ENCODE peak calls at places on chromosomes 11 and 22, in four cellular contexts. One of them, this sample, is unnamed.
A peak's percentile ranks its signal among the peaks of the same experiment; 100 is the strongest.

GRCh38 chr22:38788417-38788816 is 5.5 kb downstream of the DNAL4 start:
- DNase-seq in cardiac fibroblast: peak; percentile 95
- DNase-seq in lower lobe of right lung: no peak
- DNase-seq in IMR-90: peak; percentile 96
- DNase-seq in this sample: no peak

GRCh38 chr11:10303558-10304363 is 1.1 kb upstream of the ADM start:
- DNase-seq in lower lobe of right lung: peak; percentile 65
- DNase-seq in cardiac fibroblast: peak; percentile 85
- DNase-seq in IMR-90: peak; percentile 68
- DNase-seq in this sample: peak; percentile 45

GRCh38 chr22:26610072-26610958 is 7.5 kb downstream of the CRYBB1 start:
- DNase-seq in lower lobe of right lung: no peak
- DNase-seq in IMR-90: peak; percentile 96
- DNase-seq in cardiac fibroblast: peak; percentile 95
- DNase-seq in this sample: peak; percentile 89

GRCh38 chr11:3735827-3736226 is 61.5 kb downstream of the NUP98 start:
- DNase-seq in cardiac fibroblast: peak; percentile 46
- DNase-seq in IMR-90: peak; percentile 28
- DNase-seq in lower lobe of right lung: no peak
- DNase-seq in this sample: no peak

GRCh38 chr11:111307472-111308108 is 9.2 kb downstream of the POU2AF3 start:
- DNase-seq in lower lobe of right lung: no peak
- DNase-seq in IMR-90: no peak
- DNase-seq in cardiac fibroblast: no peak
- DNase-seq in this sample: no peak

GRCh38 chr22:42945736-42946135 is 69.2 kb downstream of the PACSIN2 start:
- DNase-seq in cardiac fibroblast: no peak
- DNase-seq in lower lobe of right lung: no peak
- DNase-seq in IMR-90: no peak
- DNase-seq in this sample: no peak

GRCh38 chr22:41911292-41911611 is 3.6 kb downstream of the SHISA8 start:
- DNase-seq in IMR-90: no peak
- DNase-seq in lower lobe of right lung: no peak
- DNase-seq in cardiac fibroblast: no peak
- DNase-seq in this sample: no peak

GRCh38 chr22:50048066-50048765 is 9.9 kb downstream of the TTLL8 start:
- DNase-seq in lower lobe of right lung: no peak
- DNase-seq in IMR-90: no peak
- DNase-seq in cardiac fibroblast: no peak
- DNase-seq in this sample: no peak

GRCh38 chr11:10932976-10933375 is 75.1 kb upstream of the ZBED5 start:
- DNase-seq in cardiac fibroblast: no peak
- DNase-seq in lower lobe of right lung: no peak
- DNase-seq in IMR-90: no peak
- DNase-seq in this sample: no peak

GRCh38 chr11:95296165-95296564 is 65.2 kb upstream of the SESN3 start:
- DNase-seq in IMR-90: no peak
- DNase-seq in cardiac fibroblast: no peak
- DNase-seq in lower lobe of right lung: peak; percentile 60
- DNase-seq in this sample: no peak

GRCh38 chr11:2305140-2305861 is 3.5 kb downstream of the TSPAN32 start:
- DNase-seq in lower lobe of right lung: peak; percentile 93
- DNase-seq in cardiac fibroblast: peak; percentile 77
- DNase-seq in IMR-90: peak; percentile 58
- DNase-seq in this sample: peak; percentile 88

GRCh38 chr11:104630352-104630751 is 267.9 kb downstream of the CASP12 start:
- DNase-seq in cardiac fibroblast: no peak
- DNase-seq in lower lobe of right lung: no peak
- DNase-seq in IMR-90: no peak
- DNase-seq in this sample: no peak

GRCh38 chr11:14029415-14029814 is 66.9 kb downstream of the SPON1 start:
- DNase-seq in cardiac fibroblast: no peak
- DNase-seq in lower lobe of right lung: no peak
- DNase-seq in IMR-90: no peak
- DNase-seq in this sample: no peak

GRCh38 chr22:21962655-21962949 is 10.0 kb upstream of the PPM1F start:
- DNase-seq in cardiac fibroblast: no peak
- DNase-seq in IMR-90: no peak
- DNase-seq in lower lobe of right lung: no peak
- DNase-seq in this sample: no peak

GRCh38 chr11:21625982-21626381 is 566.9 kb upstream of the ANO5 start:
- DNase-seq in IMR-90: no peak
- DNase-seq in cardiac fibroblast: peak; percentile 28
- DNase-seq in lower lobe of right lung: no peak
- DNase-seq in this sample: no peak

GRCh38 chr11:71349627-71350026 is 97.2 kb upstream of the SHANK2 start:
- DNase-seq in IMR-90: no peak
- DNase-seq in cardiac fibroblast: no peak
- DNase-seq in lower lobe of right lung: no peak
- DNase-seq in this sample: no peak

GRCh38 chr11:121367434-121367833 is 74.9 kb downstream of the SC5D start:
- DNase-seq in cardiac fibroblast: peak; percentile 33
- DNase-seq in lower lobe of right lung: no peak
- DNase-seq in IMR-90: peak; percentile 4
- DNase-seq in this sample: peak; percentile 71

GRCh38 chr11:1545432-1545831 is 26.6 kb downstream of the DUSP8 start:
- DNase-seq in cardiac fibroblast: no peak
- DNase-seq in IMR-90: no peak
- DNase-seq in lower lobe of right lung: no peak
- DNase-seq in this sample: no peak

GRCh38 chr11:24046731-24047130 is 450.1 kb upstream of the LUZP2 start:
- DNase-seq in cardiac fibroblast: peak; percentile 22
- DNase-seq in lower lobe of right lung: no peak
- DNase-seq in IMR-90: peak; percentile 44
- DNase-seq in this sample: no peak

GRCh38 chr22:49045276-49045675 is 782.4 kb downstream of the BRD1 start:
- DNase-seq in cardiac fibroblast: no peak
- DNase-seq in lower lobe of right lung: no peak
- DNase-seq in IMR-90: no peak
- DNase-seq in this sample: no peak

GRCh38 chr22:49047461-49047860 is 780.2 kb downstream of the BRD1 start:
- DNase-seq in cardiac fibroblast: peak; percentile 0
- DNase-seq in lower lobe of right lung: no peak
- DNase-seq in IMR-90: peak; percentile 15
- DNase-seq in this sample: no peak

GRCh38 chr22:49046000-49046545 is 781.6 kb downstream of the BRD1 start:
- DNase-seq in cardiac fibroblast: no peak
- DNase-seq in lower lobe of right lung: no peak
- DNase-seq in IMR-90: no peak
- DNase-seq in this sample: no peak

GRCh38 chr22:49048591-49048990 is 779.1 kb downstream of the BRD1 start:
- DNase-seq in IMR-90: no peak
- DNase-seq in cardiac fibroblast: no peak
- DNase-seq in lower lobe of right lung: no peak
- DNase-seq in this sample: no peak

DNA sequence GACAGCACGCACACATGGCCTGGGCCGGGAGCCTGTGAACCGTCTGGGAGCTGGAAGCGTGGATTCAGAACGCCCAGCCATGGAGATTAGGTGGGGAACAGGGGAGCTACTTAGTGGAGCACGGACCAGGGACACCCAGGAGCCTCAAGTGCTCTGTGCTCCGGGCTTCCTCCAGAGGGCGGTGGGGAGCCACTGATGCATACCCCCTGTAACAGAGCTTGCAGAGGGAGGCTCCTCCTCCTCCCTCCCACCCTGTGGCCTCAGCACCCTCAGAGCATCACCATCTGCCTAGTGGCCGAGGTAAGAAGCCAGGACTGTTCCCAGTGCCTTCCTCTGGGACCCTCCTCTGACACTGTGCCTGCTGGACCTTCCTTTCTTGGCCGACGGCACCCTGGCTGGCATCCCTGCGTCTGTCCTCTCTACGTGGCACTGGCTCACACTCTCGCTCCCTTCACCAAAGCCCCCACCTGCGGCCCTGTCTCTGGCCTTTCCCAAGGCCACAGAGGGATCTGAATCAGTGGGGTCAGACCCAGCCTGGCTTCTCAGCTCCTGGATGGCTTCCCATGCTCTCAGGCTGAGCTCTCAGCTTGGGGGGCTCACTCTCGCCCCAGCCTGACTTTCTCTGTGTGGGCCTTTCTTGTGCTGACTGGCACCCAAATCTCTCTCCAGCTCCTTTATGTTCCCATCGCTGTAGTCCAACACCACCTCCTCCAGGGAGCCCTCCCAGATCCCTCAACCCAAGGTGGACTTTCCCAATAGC is 780.9 kb downstream of the BRD1 start:
- DNase-seq in lower lobe of right lung: no peak
- DNase-seq in cardiac fibroblast: no peak
- DNase-seq in IMR-90: no peak
- DNase-seq in this sample: peak; percentile 54
- TF ChIP-seq CTCF in lower lobe of right lung: peak; percentile 40
- TF ChIP-seq CTCF in cardiac fibroblast: no peak
- TF ChIP-seq CTCF in IMR-90: no peak
- TF ChIP-seq CTCF in this sample: no peak

GRCh38 chr22:39959640-39960447 is at the start of gene TMA7B:
- DNase-seq in lower lobe of right lung: no peak
- DNase-seq in IMR-90: peak; percentile 75
- DNase-seq in cardiac fibroblast: peak; percentile 60
- DNase-seq in this sample: no peak
- TF ChIP-seq CTCF in lower lobe of right lung: peak; percentile 22
- TF ChIP-seq CTCF in IMR-90: peak; percentile 42
- TF ChIP-seq CTCF in cardiac fibroblast: peak; percentile 38
- TF ChIP-seq CTCF in this sample: no peak

GRCh38 chr11:107648247-107648646 is 57.3 kb downstream of the ELMOD1 start:
- DNase-seq in IMR-90: no peak
- DNase-seq in cardiac fibroblast: no peak
- DNase-seq in lower lobe of right lung: no peak
- DNase-seq in this sample: no peak

GRCh38 chr11:107651672-107652071 is 60.2 kb downstream of the SLN start:
- DNase-seq in cardiac fibroblast: peak; percentile 5
- DNase-seq in lower lobe of right lung: no peak
- DNase-seq in IMR-90: no peak
- DNase-seq in this sample: no peak

GRCh38 chr11:107646783-107647182 is 55.8 kb downstream of the ELMOD1 start:
- DNase-seq in cardiac fibroblast: no peak
- DNase-seq in IMR-90: no peak
- DNase-seq in lower lobe of right lung: no peak
- DNase-seq in this sample: no peak
- TF ChIP-seq CTCF in cardiac fibroblast: no peak
- TF ChIP-seq CTCF in IMR-90: no peak
- TF ChIP-seq CTCF in lower lobe of right lung: no peak
- TF ChIP-seq CTCF in this sample: no peak

GRCh38 chr11:20274031-20274430 is 89.5 kb upstream of the HTATIP2 start:
- DNase-seq in IMR-90: no peak
- DNase-seq in lower lobe of right lung: no peak
- DNase-seq in cardiac fibroblast: no peak
- DNase-seq in this sample: no peak

GRCh38 chr11:20277014-20277413 is 86.5 kb upstream of the HTATIP2 start:
- DNase-seq in IMR-90: no peak
- DNase-seq in lower lobe of right lung: no peak
- DNase-seq in cardiac fibroblast: no peak
- DNase-seq in this sample: no peak

GRCh38 chr11:20275987-20276660 is 87.4 kb upstream of the HTATIP2 start:
- DNase-seq in IMR-90: no peak
- DNase-seq in cardiac fibroblast: no peak
- DNase-seq in lower lobe of right lung: no peak
- DNase-seq in this sample: no peak

GRCh38 chr11:20278727-20279126 is 84.8 kb upstream of the HTATIP2 start:
- DNase-seq in IMR-90: no peak
- DNase-seq in cardiac fibroblast: no peak
- DNase-seq in lower lobe of right lung: no peak
- DNase-seq in this sample: peak; percentile 38

GRCh38 chr11:20276661-20277000 is 86.9 kb upstream of the HTATIP2 start:
- DNase-seq in cardiac fibroblast: no peak
- DNase-seq in lower lobe of right lung: no peak
- DNase-seq in IMR-90: no peak
- DNase-seq in this sample: no peak
- TF ChIP-seq CTCF in cardiac fibroblast: no peak
- TF ChIP-seq CTCF in lower lobe of right lung: no peak
- TF ChIP-seq CTCF in IMR-90: no peak
- TF ChIP-seq CTCF in this sample: no peak

GRCh38 chr11:68330700-68331337 is 18.4 kb downstream of the LRP5 start:
- DNase-seq in lower lobe of right lung: no peak
- DNase-seq in IMR-90: no peak
- DNase-seq in cardiac fibroblast: no peak
- DNase-seq in this sample: no peak
- TF ChIP-seq CTCF in lower lobe of right lung: no peak
- TF ChIP-seq CTCF in IMR-90: no peak
- TF ChIP-seq CTCF in cardiac fibroblast: no peak
- TF ChIP-seq CTCF in this sample: no peak

GRCh38 chr11:61575886-61576516 is 4.9 kb downstream of the SYT7 start:
- DNase-seq in IMR-90: no peak
- DNase-seq in lower lobe of right lung: no peak
- DNase-seq in cardiac fibroblast: no peak
- DNase-seq in this sample: no peak
- TF ChIP-seq CTCF in IMR-90: no peak
- TF ChIP-seq CTCF in lower lobe of right lung: no peak
- TF ChIP-seq CTCF in cardiac fibroblast: no peak
- TF ChIP-seq CTCF in this sample: no peak

GRCh38 chr11:135074397-135074998 is 662.5 kb upstream of the B3GAT1 start:
- DNase-seq in IMR-90: no peak
- DNase-seq in cardiac fibroblast: peak; percentile 2
- DNase-seq in lower lobe of right lung: no peak
- DNase-seq in this sample: no peak
- TF ChIP-seq CTCF in IMR-90: no peak
- TF ChIP-seq CTCF in cardiac fibroblast: no peak
- TF ChIP-seq CTCF in lower lobe of right lung: no peak
- TF ChIP-seq CTCF in this sample: no peak

GRCh38 chr11:131025421-131026126 is 109.3 kb upstream of the SNX19 start:
- DNase-seq in cardiac fibroblast: no peak
- DNase-seq in IMR-90: no peak
- DNase-seq in lower lobe of right lung: no peak
- DNase-seq in this sample: no peak

GRCh38 chr11:131027501-131027900 is 111.2 kb upstream of the SNX19 start:
- DNase-seq in cardiac fibroblast: no peak
- DNase-seq in IMR-90: no peak
- DNase-seq in lower lobe of right lung: no peak
- DNase-seq in this sample: no peak

DNA sequence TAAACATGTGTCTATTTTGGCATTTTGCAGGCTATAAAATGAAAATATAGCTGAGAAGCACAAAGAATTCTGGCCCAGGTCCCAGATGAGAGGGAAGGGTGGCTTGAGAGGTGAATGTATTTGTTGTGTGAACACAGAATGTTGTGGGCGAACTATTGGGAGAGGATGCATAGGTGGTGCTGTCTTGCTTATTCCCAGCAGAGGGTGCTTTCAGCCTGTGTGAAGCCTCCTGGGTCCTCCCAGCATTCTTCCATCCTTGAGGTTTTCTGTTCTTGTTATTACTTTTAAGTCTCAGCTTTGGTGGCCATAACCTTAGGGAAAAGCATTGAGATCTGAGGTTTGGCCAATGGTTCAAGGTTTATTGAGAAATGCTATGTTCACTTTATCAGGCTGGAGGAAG is 108.7 kb upstream of the SNX19 start:
- DNase-seq in cardiac fibroblast: peak; percentile 72
- DNase-seq in IMR-90: peak; percentile 72
- DNase-seq in lower lobe of right lung: no peak
- DNase-seq in this sample: no peak
- TF ChIP-seq CTCF in cardiac fibroblast: peak; percentile 76
- TF ChIP-seq CTCF in IMR-90: peak; percentile 81
- TF ChIP-seq CTCF in lower lobe of right lung: no peak
- TF ChIP-seq CTCF in this sample: peak; percentile 33